ENCODE peak calls at places on chromosomes 6 and 20, in five cellular contexts. One of them, this sample, is unnamed.

GRCh38 chr20:25539742-25540201 is 45.6 kb downstream of the NINL start:
- DNase-seq in body of pancreas: no peak
- DNase-seq in esophagus squamous epithelium: no peak
- DNase-seq in erythroblast: no peak
- DNase-seq in breast epithelium: no peak
- DNase-seq in this sample: no peak

GRCh38 chr6:105981002-105981887 is 104.9 kb upstream of the PRDM1 start:
- DNase-seq in body of pancreas: peak
- DNase-seq in breast epithelium: no peak
- DNase-seq in esophagus squamous epithelium: no peak
- DNase-seq in erythroblast: no peak
- DNase-seq in this sample: no peak

GRCh38 chr20:4101910-4102309 is 86.6 kb upstream of the RNF24 start:
- DNase-seq in esophagus squamous epithelium: no peak
- DNase-seq in erythroblast: no peak
- DNase-seq in breast epithelium: no peak
- DNase-seq in body of pancreas: no peak
- DNase-seq in this sample: no peak

GRCh38 chr6:42230320-42231034 is 12.8 kb upstream of the MRPS10 start:
- DNase-seq in esophagus squamous epithelium: no peak
- DNase-seq in erythroblast: peak
- DNase-seq in breast epithelium: no peak
- DNase-seq in body of pancreas: no peak
- DNase-seq in this sample: no peak

GRCh38 chr6:82711992-82712788 is 348.6 kb downstream of the TPBG start:
- DNase-seq in body of pancreas: peak
- DNase-seq in esophagus squamous epithelium: no peak
- DNase-seq in erythroblast: no peak
- DNase-seq in breast epithelium: no peak
- DNase-seq in this sample: no peak

GRCh38 chr6:3363296-3364025 is 93.4 kb downstream of the SLC22A23 start:
- DNase-seq in body of pancreas: peak
- DNase-seq in esophagus squamous epithelium: no peak
- DNase-seq in erythroblast: peak
- DNase-seq in breast epithelium: peak
- DNase-seq in this sample: no peak

GRCh38 chr6:121439456-121440250 is 4.2 kb downstream of the GJA1 start:
- DNase-seq in breast epithelium: no peak
- DNase-seq in erythroblast: no peak
- DNase-seq in esophagus squamous epithelium: no peak
- DNase-seq in body of pancreas: no peak
- DNase-seq in this sample: no peak

GRCh38 chr6:35082046-35082732 is 59.0 kb downstream of the TCP11 start:
- DNase-seq in esophagus squamous epithelium: no peak
- DNase-seq in erythroblast: no peak
- DNase-seq in body of pancreas: peak
- DNase-seq in breast epithelium: peak
- DNase-seq in this sample: no peak

GRCh38 chr6:11750682-11751081 is 27.9 kb downstream of the ADTRP start:
- DNase-seq in body of pancreas: peak
- DNase-seq in esophagus squamous epithelium: no peak
- DNase-seq in erythroblast: no peak
- DNase-seq in breast epithelium: no peak
- DNase-seq in this sample: no peak

GRCh38 chr6:4421837-4422236 is 286.5 kb upstream of the ECI2 start:
- DNase-seq in erythroblast: no peak
- DNase-seq in breast epithelium: no peak
- DNase-seq in esophagus squamous epithelium: no peak
- DNase-seq in body of pancreas: no peak
- DNase-seq in this sample: no peak

GRCh38 chr20:25083773-25084615 is 2.1 kb upstream of the VSX1 start:
- DNase-seq in esophagus squamous epithelium: no peak
- DNase-seq in erythroblast: no peak
- DNase-seq in body of pancreas: no peak
- DNase-seq in breast epithelium: peak
- DNase-seq in this sample: no peak

GRCh38 chr6:149963212-149963461 is 606 bp upstream of the ULBP1 start:
- DNase-seq in breast epithelium: no peak
- DNase-seq in body of pancreas: peak
- DNase-seq in erythroblast: peak
- DNase-seq in esophagus squamous epithelium: no peak
- DNase-seq in this sample: peak

GRCh38 chr6:147401779-147402178 is 106.7 kb upstream of the SAMD5 start:
- DNase-seq in erythroblast: no peak
- DNase-seq in body of pancreas: no peak
- DNase-seq in esophagus squamous epithelium: no peak
- DNase-seq in breast epithelium: no peak
- DNase-seq in this sample: no peak

GRCh38 chr6:16496982-16497823 is 258.8 kb downstream of the GMPR start:
- DNase-seq in esophagus squamous epithelium: no peak
- DNase-seq in erythroblast: no peak
- DNase-seq in body of pancreas: no peak
- DNase-seq in breast epithelium: no peak
- DNase-seq in this sample: no peak

GRCh38 chr20:3213226-3213625 is 3.9 kb downstream of the ITPA start:
- DNase-seq in breast epithelium: no peak
- DNase-seq in body of pancreas: no peak
- DNase-seq in erythroblast: no peak
- DNase-seq in esophagus squamous epithelium: no peak
- DNase-seq in this sample: no peak

GRCh38 chr6:73636048-73636447 is 17.7 kb downstream of the SLC17A5 start:
- DNase-seq in erythroblast: no peak
- DNase-seq in esophagus squamous epithelium: no peak
- DNase-seq in body of pancreas: no peak
- DNase-seq in breast epithelium: no peak
- DNase-seq in this sample: no peak

GRCh38 chr6:116390571-116390970 is 19.8 kb downstream of the DSE start:
- DNase-seq in body of pancreas: no peak
- DNase-seq in erythroblast: no peak
- DNase-seq in esophagus squamous epithelium: no peak
- DNase-seq in breast epithelium: no peak
- DNase-seq in this sample: no peak

GRCh38 chr20:44110816-44111568 is 76.0 kb downstream of the JPH2 start:
- DNase-seq in erythroblast: no peak
- DNase-seq in breast epithelium: no peak
- DNase-seq in esophagus squamous epithelium: no peak
- DNase-seq in body of pancreas: no peak
- DNase-seq in this sample: no peak

GRCh38 chr6:150417899-150418824 is 49.4 kb downstream of the IYD start:
- DNase-seq in erythroblast: peak
- DNase-seq in breast epithelium: no peak
- DNase-seq in body of pancreas: peak
- DNase-seq in esophagus squamous epithelium: no peak
- DNase-seq in this sample: no peak

GRCh38 chr6:105892577-105893262 is 193.4 kb upstream of the PRDM1 start:
- DNase-seq in body of pancreas: peak
- DNase-seq in esophagus squamous epithelium: no peak
- DNase-seq in erythroblast: no peak
- DNase-seq in breast epithelium: no peak
- DNase-seq in this sample: no peak

GRCh38 chr6:108113557-108114519 is 39.3 kb upstream of the OSTM1 start:
- DNase-seq in esophagus squamous epithelium: no peak
- DNase-seq in body of pancreas: peak
- DNase-seq in breast epithelium: no peak
- DNase-seq in erythroblast: peak
- DNase-seq in this sample: peak

DNA sequence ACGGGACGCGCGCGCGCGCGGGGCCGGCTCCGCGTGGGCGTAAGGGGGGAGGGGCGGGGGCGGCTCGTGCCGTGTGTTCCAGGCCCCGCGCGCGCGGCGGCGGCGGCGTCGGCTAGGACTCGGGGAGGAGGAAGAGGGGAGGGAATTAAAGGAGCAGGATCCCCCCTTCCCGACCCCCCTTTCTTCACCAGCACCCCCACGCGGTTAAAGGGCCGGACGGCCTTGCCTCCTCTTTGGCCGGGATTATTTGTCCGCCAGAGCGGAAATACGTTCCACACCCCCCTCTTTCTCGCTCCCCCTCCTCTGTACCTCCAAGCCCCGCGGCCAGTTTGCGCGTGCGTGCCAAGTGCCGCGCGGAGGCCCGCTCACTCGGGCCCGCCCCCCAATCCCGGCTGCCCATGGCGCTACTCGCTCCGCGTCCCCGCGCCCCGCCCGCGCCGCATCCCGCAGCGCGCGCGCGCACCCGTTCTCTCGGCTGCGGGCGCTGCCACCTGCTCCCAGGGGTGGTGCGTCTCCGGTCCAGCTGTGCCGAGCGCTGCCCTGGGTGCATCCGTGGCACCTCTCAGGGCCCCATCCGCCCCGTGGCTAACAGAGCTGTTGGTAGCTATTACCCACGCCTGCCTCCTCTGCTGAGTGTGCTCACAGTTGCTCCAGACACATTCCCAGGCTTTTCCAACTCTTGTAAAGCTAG is at the start of gene ZBTB12:
- DNase-seq in body of pancreas: peak
- DNase-seq in esophagus squamous epithelium: no peak
- DNase-seq in breast epithelium: peak
- DNase-seq in erythroblast: peak
- DNase-seq in this sample: peak
- TF ChIP-seq POLR2A in body of pancreas: peak
- TF ChIP-seq POLR2A in esophagus squamous epithelium: no peak
- TF ChIP-seq POLR2A in breast epithelium: no peak
- TF ChIP-seq POLR2A in erythroblast: peak
- TF ChIP-seq POLR2A in this sample: peak

DNA sequence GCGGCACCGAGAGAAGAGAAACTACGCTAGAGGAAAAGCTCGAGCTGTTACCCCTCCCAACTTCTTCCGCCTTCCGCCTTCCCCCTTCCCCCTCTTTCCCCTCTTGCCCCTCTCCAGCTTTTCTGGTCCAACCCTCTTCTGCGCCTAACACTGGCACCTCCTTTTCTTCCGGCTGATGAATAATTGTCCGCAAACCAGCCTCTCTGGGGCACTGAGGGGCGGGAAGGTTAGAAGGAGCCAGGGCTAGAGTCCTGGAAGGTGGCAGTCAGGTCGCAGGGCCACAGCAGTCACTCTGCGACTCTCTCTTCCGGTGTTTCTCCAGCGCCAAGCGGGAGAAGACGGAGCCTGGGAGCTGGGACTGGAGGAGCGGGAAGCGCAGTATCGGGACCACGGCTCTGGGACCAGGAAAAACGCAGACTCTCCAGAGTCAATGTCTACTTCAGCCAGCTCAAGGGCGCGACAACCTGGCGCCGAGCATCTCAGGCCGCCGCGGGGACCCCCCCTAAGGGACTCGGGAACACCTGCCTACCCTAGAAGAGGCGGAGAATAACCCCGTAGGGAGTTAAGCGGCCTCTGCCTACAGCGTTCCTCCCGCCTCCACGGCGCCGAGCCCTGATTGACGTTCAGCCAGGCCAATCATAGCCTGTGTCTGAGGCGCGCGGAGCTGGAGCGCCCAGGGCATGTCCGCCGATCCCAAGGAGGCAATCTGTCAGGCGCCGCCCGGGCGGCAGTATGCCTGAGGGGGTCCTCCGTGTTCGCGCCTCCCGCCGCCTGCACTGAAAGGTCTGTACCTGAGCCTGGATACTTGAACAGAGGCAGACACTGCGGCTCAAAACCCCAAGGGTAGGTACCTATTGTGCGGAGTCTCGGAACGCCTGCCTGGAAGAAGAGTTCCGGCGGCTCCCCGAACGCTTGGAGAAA is 40.4 kb downstream of the PSMB9 start:
- DNase-seq in erythroblast: peak
- DNase-seq in esophagus squamous epithelium: peak
- DNase-seq in body of pancreas: peak
- DNase-seq in breast epithelium: peak
- DNase-seq in this sample: peak
- TF ChIP-seq POLR2A in erythroblast: peak
- TF ChIP-seq POLR2A in esophagus squamous epithelium: no peak
- TF ChIP-seq POLR2A in body of pancreas: peak
- TF ChIP-seq POLR2A in breast epithelium: peak
- TF ChIP-seq POLR2A in this sample: peak

DNA sequence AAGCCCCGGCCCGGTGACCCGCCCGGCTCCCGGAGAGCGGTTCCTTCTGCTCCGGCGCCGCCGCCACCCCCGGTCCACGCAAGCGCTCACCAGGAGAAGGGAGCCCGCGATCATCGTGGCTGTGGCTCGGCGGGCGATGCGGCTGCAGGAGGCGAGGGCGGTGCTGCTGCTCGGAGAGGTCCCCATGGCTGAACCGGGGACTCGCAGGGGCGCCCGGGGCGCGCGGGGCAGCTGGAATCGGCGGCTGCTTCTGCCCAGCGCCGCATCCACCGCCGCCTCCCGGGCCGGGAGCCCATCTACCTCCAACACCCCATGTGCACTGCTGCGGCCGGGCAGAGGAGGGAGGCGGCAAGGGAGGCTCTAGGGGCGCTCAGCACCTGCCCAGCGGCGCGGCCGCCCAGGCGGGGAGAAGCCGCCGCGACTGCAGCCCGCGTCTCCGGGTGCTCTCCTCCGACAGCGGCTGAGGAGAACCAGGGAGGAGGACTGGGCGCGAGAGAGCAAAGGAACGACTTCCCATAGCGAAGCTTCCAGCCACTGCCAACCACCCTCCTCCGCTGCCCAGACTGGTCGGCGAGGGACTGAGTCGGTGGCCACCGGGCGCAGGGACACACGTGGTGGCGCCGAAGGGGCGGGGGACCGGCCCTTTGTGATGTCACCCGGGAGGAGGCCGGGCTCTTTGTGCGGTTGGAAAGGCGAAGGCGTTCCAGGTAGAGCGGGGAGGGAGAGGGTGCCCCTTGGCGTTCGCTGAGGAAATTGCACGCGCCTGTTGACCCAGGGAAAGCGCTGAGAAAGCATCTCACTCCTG is at the start of gene TNFRSF21:
- DNase-seq in body of pancreas: peak
- DNase-seq in erythroblast: peak
- DNase-seq in esophagus squamous epithelium: peak
- DNase-seq in breast epithelium: peak
- DNase-seq in this sample: peak
- TF ChIP-seq POLR2A in body of pancreas: peak
- TF ChIP-seq POLR2A in erythroblast: peak
- TF ChIP-seq POLR2A in esophagus squamous epithelium: peak
- TF ChIP-seq POLR2A in breast epithelium: no peak
- TF ChIP-seq POLR2A in this sample: peak

DNA sequence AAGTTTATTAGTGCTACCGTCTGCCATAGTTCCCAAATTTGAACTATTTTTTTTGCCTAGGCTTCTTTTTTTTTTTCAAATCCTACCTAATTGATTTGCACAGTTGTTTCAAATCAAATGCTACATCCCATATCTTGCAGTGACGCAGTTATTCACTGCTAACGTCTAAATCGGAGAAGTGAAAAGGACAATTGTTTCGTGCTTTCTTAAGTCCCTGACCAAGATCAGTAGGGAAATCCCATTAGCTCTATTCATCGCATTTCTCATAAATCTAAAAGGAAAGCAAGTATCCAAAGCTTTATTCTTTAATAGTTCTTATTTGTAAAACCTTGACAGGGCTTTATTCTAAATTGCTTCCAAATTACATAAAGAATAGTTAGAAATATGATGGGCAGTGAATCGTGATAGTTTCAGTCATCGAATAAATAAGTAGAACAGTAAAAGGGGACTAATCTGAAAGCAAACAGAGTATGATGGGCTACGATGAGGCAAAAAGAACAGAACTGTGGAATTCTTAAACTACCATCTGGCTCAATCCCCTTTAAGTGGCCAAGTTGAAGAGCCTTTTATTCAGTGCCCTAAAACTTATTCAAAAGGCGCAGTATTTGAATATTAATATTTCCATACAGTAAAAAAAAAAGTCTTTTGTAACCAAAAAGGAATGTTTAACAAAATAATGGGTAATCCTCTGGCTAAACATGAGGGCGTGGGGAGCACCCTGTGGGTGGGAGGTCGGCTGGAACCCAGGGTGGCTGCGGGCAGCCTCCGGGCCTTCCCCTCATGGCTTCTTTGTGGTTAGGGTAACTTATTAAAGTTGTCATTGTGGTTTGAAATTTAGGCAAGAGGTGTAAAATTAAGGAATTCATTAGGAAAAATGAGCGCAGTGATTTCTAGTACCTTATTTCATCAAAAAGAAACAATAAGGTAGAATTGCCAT is 3.0 kb upstream of the ARID1B start:
- DNase-seq in body of pancreas: no peak
- DNase-seq in breast epithelium: no peak
- DNase-seq in esophagus squamous epithelium: no peak
- DNase-seq in erythroblast: no peak
- DNase-seq in this sample: no peak
- TF ChIP-seq POLR2A in body of pancreas: no peak
- TF ChIP-seq POLR2A in breast epithelium: no peak
- TF ChIP-seq POLR2A in esophagus squamous epithelium: no peak
- TF ChIP-seq POLR2A in erythroblast: no peak
- TF ChIP-seq POLR2A in this sample: no peak

This sample was measured in H54.